ENCODE peak calls at places on chromosomes 16 and 17, in ten cellular contexts. U is CD4-positive, alpha-beta T cell; D is tibial nerve; T is gastrocnemius medialis; I is heart right ventricle; F is coronary artery; G is ovary; L is SK-N-SH; V is PC-3; A is keratinocyte. Y is an unnamed sample.

GRCh38 chr17:17200831-17201230 is 5.3 kb downstream of the PLD6 start:
- DNase-seq in U (no peak), D (peak), T (no peak), I (no peak), F (no peak), G (no peak), L (no peak), V (no peak), A (no peak), Y (no peak)

GRCh38 chr16:7615565-7615964 is 282.9 kb downstream of the RBFOX1 start:
- DNase-seq in U (no peak), D (no peak), T (peak), I (no peak), F (no peak), G (no peak), L (peak), V (no peak), A (no peak), Y (no peak)

GRCh38 chr16:46929378-46930332 is 43.8 kb downstream of the DNAJA2 start:
- DNase-seq in U (peak), D (peak), T (peak), I (peak), F (no peak), G (peak), L (peak), V (peak), A (peak), Y (peak)

GRCh38 chr16:71479420-71479819 is 9.7 kb downstream of the ZNF19 start:
- DNase-seq in U (no peak), D (no peak), T (no peak), I (no peak), F (no peak), G (no peak), L (peak), V (peak), A (no peak), Y (no peak)

GRCh38 chr16:54317306-54317705 is 30.7 kb upstream of the IRX3 start:
- DNase-seq in U (no peak), D (no peak), T (no peak), I (no peak), F (no peak), G (no peak), L (peak), V (no peak), A (no peak), Y (no peak)

GRCh38 chr17:3400008-3400407 is 1.8 kb upstream of the OR1E1 start:
- DNase-seq in U (no peak), D (no peak), T (no peak), I (no peak), F (no peak), G (no peak), L (no peak), V (no peak), A (no peak), Y (no peak)

GRCh38 chr16:62041401-62041800 is 5.2 kb upstream of the CDH8 start:
- DNase-seq in U (no peak), D (no peak), T (no peak), I (no peak), F (no peak), G (no peak), L (peak), V (peak), A (no peak), Y (no peak)

GRCh38 chr17:32894245-32894644 is 17.3 kb upstream of the MYO1D start:
- DNase-seq in U (no peak), D (no peak), T (no peak), I (no peak), F (no peak), G (no peak), L (no peak), V (no peak), A (no peak), Y (no peak)

GRCh38 chr17:64357191-64357981 is 33.3 kb downstream of the PECAM1 start:
- DNase-seq in U (no peak), D (peak), T (peak), I (peak), F (peak), G (no peak), L (no peak), V (peak), A (no peak), Y (no peak)

GRCh38 chr16:77556203-77556602 is 121.4 kb upstream of the ADAMTS18 start:
- DNase-seq in U (no peak), D (no peak), T (no peak), I (no peak), F (no peak), G (no peak), L (no peak), V (no peak), A (no peak), Y (no peak)

GRCh38 chr17:61150686-61151299 is 248.8 kb upstream of the TBX2 start:
- DNase-seq in U (no peak), D (no peak), T (no peak), I (no peak), F (no peak), G (no peak), L (no peak), V (no peak), A (no peak), Y (no peak)

GRCh38 chr17:69677130-69677529 is 262.6 kb downstream of the MAP2K6 start:
- DNase-seq in U (no peak), D (no peak), T (no peak), I (no peak), F (no peak), G (no peak), L (no peak), V (peak), A (no peak), Y (no peak)

DNA sequence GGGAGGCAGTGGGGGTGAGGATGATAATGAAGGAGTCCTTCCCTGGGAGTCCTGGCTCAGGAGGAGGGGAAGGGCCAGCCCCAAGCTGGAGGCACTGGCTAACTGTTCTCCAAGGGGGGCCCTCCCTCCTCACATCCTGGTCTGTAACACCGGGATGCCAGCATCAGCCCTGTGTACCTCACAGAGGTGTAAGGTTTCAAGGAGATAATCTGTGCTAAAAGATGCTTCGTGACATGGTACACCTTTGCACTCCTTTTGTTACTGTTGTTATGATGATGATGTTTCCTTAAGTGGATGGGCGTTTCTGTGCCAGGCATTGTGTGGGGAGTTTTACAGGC is 236.7 kb upstream of the TNRC6C start:
- DNase-seq in U (no peak), D (no peak), T (no peak), I (no peak), F (no peak), G (no peak), L (no peak), V (no peak), A (no peak), Y (no peak)
- TF ChIP-seq CTCF in U (no peak), D (no peak), T (no peak), I (no peak), F (no peak), G (no peak), L (no peak), V (no peak), A (no peak), Y (no peak)

GRCh38 chr16:88264641-88265285 is 118.0 kb upstream of the ZNF469 start:
- DNase-seq in U (peak), D (peak), T (peak), I (peak), F (peak), G (peak), L (no peak), V (peak), A (peak), Y (peak)
- H3K27ac ChIP-seq in U (no peak), D (peak), T (peak), I (no peak), F (peak), G (peak), L (no peak), V (peak), A (peak), Y (peak)

GRCh38 chr16:5505093-5505887 is 407.7 kb upstream of the EEF2KMT start:
- DNase-seq in U (no peak), D (no peak), T (no peak), I (no peak), F (no peak), G (no peak), L (peak), V (no peak), A (no peak), Y (no peak)
- TF ChIP-seq CTCF in U (no peak), D (no peak), T (no peak), I (no peak), F (no peak), G (no peak), L (no peak), V (no peak), A (no peak), Y (no peak)

GRCh38 chr17:42924891-42925290 is 24.3 kb downstream of the G6PC1 start:
- DNase-seq in U (no peak), D (no peak), T (no peak), I (no peak), F (no peak), G (no peak), L (no peak), V (no peak), A (no peak), Y (no peak)

GRCh38 chr17:42929497-42929844 is 28.9 kb downstream of the G6PC1 start:
- DNase-seq in U (no peak), D (no peak), T (no peak), I (no peak), F (no peak), G (no peak), L (no peak), V (no peak), A (no peak), Y (no peak)

GRCh38 chr17:42928714-42929496 is 28.3 kb downstream of the G6PC1 start:
- DNase-seq in U (no peak), D (peak), T (peak), I (peak), F (peak), G (peak), L (peak), V (peak), A (peak), Y (peak)
- H3K27ac ChIP-seq in U (no peak), D (no peak), T (peak), I (no peak), F (peak), G (peak), L (no peak), V (peak), A (peak), Y (peak)

DNA sequence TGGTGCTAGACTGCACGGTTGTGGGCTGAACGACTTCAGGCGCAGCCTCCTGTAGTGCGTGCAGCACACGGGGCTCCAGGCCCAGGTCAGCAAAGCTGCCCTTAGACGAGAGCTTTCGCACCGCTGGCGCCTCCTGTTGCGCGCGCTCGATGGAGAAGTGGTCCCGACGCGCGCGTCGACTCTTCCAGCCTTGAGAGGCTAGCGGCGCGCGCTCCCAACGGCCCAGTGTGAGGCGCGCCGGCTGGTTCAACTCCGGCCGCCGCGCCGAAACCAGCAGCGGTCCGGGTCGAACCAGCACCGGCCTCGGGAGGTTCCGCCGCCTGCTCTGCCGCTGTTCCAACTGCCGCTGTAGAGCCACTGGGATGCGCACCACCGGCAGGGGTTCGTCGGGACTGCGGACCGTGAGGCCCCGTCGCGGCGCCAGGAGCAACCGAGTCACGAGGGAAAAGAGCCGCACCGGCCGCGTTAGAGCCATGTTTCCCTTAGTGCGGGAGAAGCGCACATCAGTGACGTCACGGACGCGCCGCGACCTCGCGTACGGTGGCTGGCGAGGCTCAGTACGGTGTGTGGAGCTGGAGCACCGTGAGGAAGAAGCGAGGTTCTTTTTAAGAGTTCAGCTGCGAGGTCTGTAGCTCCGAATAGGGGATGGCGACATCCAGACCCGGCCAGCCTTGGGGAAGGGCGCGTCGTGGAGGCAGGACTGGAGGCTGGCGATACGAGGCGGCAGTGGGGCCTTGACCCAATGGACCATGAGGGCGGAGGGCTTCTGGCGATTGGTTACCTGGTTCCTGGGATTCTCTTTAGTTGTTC is at the start of the genes DDX28 and DUS2:
- DNase-seq in U (peak), D (peak), T (peak), I (peak), F (peak), G (peak), L (peak), V (peak), A (peak), Y (peak)
- TF ChIP-seq CTCF in U (no peak), D (peak), T (no peak), I (no peak), F (no peak), G (no peak), L (peak), V (no peak), A (no peak), Y (no peak)

GRCh38 chr17:28505986-28506665 is at the start of gene FOXN1:
- DNase-seq in U (no peak), D (no peak), T (no peak), I (no peak), F (no peak), G (no peak), L (no peak), V (no peak), A (no peak), Y (no peak)
- H3K27ac ChIP-seq in U (no peak), D (no peak), T (no peak), I (no peak), F (no peak), G (no peak), L (no peak), V (no peak), A (no peak), Y (no peak)

GRCh38 chr17:76032073-76032779 is 5.1 kb upstream of the EVPL start:
- DNase-seq in U (no peak), D (no peak), T (no peak), I (no peak), F (no peak), G (no peak), L (peak), V (peak), A (no peak), Y (no peak)

GRCh38 chr17:76034433-76035185 is 7.5 kb upstream of the EVPL start:
- DNase-seq in U (no peak), D (no peak), T (no peak), I (no peak), F (no peak), G (no peak), L (no peak), V (no peak), A (no peak), Y (no peak)

GRCh38 chr17:76036497-76037380 is 9.6 kb upstream of the EVPL start:
- DNase-seq in U (no peak), D (no peak), T (no peak), I (no peak), F (no peak), G (no peak), L (peak), V (no peak), A (no peak), Y (no peak)

GRCh38 chr17:76033139-76033538 is 6.0 kb upstream of the EVPL start:
- DNase-seq in U (no peak), D (no peak), T (no peak), I (no peak), F (no peak), G (no peak), L (no peak), V (no peak), A (no peak), Y (no peak)

GRCh38 chr17:76032780-76033108 is 5.6 kb upstream of the EVPL start:
- DNase-seq in U (no peak), D (no peak), T (no peak), I (no peak), F (no peak), G (no peak), L (no peak), V (no peak), A (no peak), Y (no peak)
- TF ChIP-seq CTCF in U (no peak), D (no peak), T (no peak), I (no peak), F (no peak), G (no peak), L (no peak), V (no peak), A (no peak), Y (no peak)

DNA sequence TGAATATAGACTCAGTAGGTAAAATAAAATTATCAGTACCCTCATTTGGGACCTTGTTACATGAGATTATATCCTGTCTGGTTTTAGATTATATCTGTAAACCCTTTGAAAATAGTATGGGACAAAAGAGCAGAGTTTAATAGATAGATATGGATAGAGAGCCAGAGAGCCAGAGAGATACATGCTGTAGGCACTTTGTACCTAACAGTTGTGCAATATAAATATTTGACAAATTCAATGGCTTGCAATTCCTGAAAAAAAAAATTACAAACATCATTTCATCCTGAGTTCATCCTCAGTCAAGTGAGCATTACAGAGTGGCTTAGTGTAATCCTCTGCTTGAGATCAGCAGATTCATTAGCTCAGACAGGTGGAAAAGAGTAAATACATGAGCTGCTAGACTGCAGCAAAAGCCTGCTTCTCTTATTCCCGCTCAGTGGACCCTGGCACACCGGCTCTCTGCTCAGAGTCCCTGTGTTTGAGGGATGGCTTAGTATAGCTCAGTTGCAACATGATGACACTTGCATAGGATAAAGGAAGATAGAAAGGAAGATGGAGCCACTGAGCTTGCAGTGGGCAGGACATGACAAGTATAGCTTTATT is 931.6 kb upstream of the GOT2 start:
- DNase-seq in U (no peak), D (no peak), T (no peak), I (no peak), F (no peak), G (no peak), L (no peak), V (no peak), A (no peak), Y (no peak)
- H3K27ac ChIP-seq in U (no peak), D (no peak), T (no peak), I (no peak), F (no peak), G (no peak), L (no peak), V (no peak), A (no peak), Y (no peak)

GRCh38 chr17:27759528-27759927 is 40.8 kb downstream of the NOS2 start:
- DNase-seq in U (no peak), D (no peak), T (no peak), I (no peak), F (no peak), G (no peak), L (no peak), V (no peak), A (no peak), Y (no peak)
- TF ChIP-seq CTCF in U (no peak), D (no peak), T (no peak), I (no peak), F (no peak), G (no peak), L (no peak), V (no peak), A (no peak), Y (no peak)

Y was measured in stomach.